ENCODE peak calls at places on chromosomes 1 and 21, in eight cellular contexts. B is GM12878, S is heart right ventricle, A is AG10803, Y is Peyer's patch, I is heart left ventricle, N is mucosa of descending colon, M is HFF-Myc. T is an unnamed sample.

GRCh38 chr1:96096138-96097011 is 625.2 kb upstream of the PTBP2 start:
- DNase-seq in B (no peak), S (no peak), A (no peak), Y (no peak), I (no peak), N (no peak), M (no peak), T (no peak)

GRCh38 chr1:206698990-206699586 is 14.4 kb downstream of the MAPKAPK2 start:
- DNase-seq in B (no peak), S (no peak), A (no peak), Y (no peak), I (no peak), N (no peak), M (no peak), T (no peak)

GRCh38 chr1:77134359-77134758 is 84.9 kb downstream of the PIGK start:
- DNase-seq in B (no peak), S (no peak), A (peak), Y (no peak), I (no peak), N (no peak), M (no peak), T (no peak)

GRCh38 chr21:29235714-29236197 is 63.0 kb upstream of the BACH1 start:
- DNase-seq in B (peak), S (no peak), A (no peak), Y (no peak), I (no peak), N (no peak), M (no peak), T (peak)

GRCh38 chr1:45926302-45926701 is 122.9 kb downstream of the MAST2 start:
- DNase-seq in B (no peak), S (no peak), A (no peak), Y (no peak), I (no peak), N (no peak), M (no peak), T (no peak)

GRCh38 chr1:1176931-1177330 is 3.3 kb downstream of the TTLL10 start:
- DNase-seq in B (no peak), S (no peak), A (no peak), Y (no peak), I (no peak), N (no peak), M (no peak), T (no peak)

GRCh38 chr1:77378723-77379533 is 97.1 kb downstream of the AK5 start:
- DNase-seq in B (no peak), S (no peak), A (no peak), Y (no peak), I (no peak), N (no peak), M (no peak), T (no peak)

GRCh38 chr1:167223144-167224103 is 2.7 kb downstream of the POU2F1 start:
- DNase-seq in B (no peak), S (no peak), A (peak), Y (no peak), I (no peak), N (no peak), M (peak), T (no peak)

GRCh38 chr1:41587791-41588190 is 103.3 kb upstream of the EDN2 start:
- DNase-seq in B (no peak), S (no peak), A (no peak), Y (no peak), I (no peak), N (no peak), M (no peak), T (no peak)

GRCh38 chr1:41347276-41347675 is 14.0 kb upstream of the FOXO6 start:
- DNase-seq in B (no peak), S (no peak), A (no peak), Y (no peak), I (no peak), N (no peak), M (no peak), T (no peak)

DNA sequence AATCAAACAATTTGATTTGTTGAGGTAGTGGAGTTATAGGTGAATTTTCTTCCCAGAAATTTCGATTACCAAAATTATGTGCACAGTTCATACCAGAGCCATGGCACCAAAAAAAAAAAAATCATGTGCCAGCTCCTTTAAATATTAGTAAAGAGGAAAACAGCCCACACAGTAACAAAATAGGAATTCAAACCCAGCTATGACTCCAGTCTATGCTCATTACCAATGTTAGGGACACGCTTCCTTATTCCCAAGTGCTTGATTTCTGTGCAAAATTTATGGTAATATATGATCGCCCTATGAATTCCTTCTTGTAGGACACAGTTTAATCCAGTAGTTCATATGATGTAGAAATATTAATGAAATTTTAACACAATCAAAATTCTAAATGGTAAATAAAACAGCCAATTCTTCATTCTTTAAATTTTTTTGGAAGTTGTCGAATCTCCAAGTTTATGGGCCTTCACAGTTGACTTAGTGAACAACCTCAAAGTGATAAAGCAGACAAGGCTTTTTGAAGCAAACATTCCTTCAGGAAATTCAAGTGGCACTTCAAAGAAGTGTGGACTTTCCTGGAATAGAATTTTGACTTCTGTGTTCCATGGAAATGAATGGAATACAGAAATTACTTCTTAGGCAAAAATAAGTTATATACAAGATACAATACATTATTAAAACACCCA is 1.9 kb downstream of the TOR1AIP2 start:
- DNase-seq in B (no peak), S (no peak), A (no peak), Y (no peak), I (no peak), N (no peak), M (no peak), T (no peak)
- H3K4me3 ChIP-seq in B (no peak), S (peak), A (no peak), Y (peak), I (peak), N (no peak), M (peak), T (no peak)

GRCh38 chr1:237938553-237938952 is 47.8 kb upstream of the ZP4 start:
- DNase-seq in B (no peak), S (no peak), A (no peak), Y (no peak), I (no peak), N (peak), M (no peak), T (no peak)
- TF ChIP-seq CTCF in B (no peak), S (no peak), A (no peak), Y (no peak), I (no peak), N (no peak), M (no peak), T (no peak)

GRCh38 chr1:11790101-11790879 is 15.5 kb downstream of the MTHFR start:
- DNase-seq in B (no peak), S (no peak), A (no peak), Y (no peak), I (peak), N (no peak), M (no peak), T (no peak)
- H3K4me3 ChIP-seq in B (no peak), S (no peak), A (no peak), Y (no peak), I (no peak), N (no peak), M (no peak), T (no peak)

GRCh38 chr1:50438945-50439344 is 15.7 kb upstream of the DMRTA2 start:
- DNase-seq in B (no peak), S (no peak), A (peak), Y (no peak), I (no peak), N (no peak), M (no peak), T (no peak)
- TF ChIP-seq CTCF in B (no peak), S (no peak), A (peak), Y (no peak), I (no peak), N (no peak), M (peak), T (peak)

GRCh38 chr1:99005537-99005942 is 879 bp upstream of the PLPPR5 start:
- DNase-seq in B (no peak), S (no peak), A (no peak), Y (no peak), I (no peak), N (no peak), M (no peak), T (no peak)

GRCh38 chr1:99004270-99005141 is at the start of gene PLPPR5:
- DNase-seq in B (no peak), S (peak), A (peak), Y (peak), I (peak), N (no peak), M (no peak), T (no peak)

GRCh38 chr1:99005142-99005491 is 456 bp upstream of the PLPPR5 start:
- DNase-seq in B (no peak), S (no peak), A (no peak), Y (no peak), I (no peak), N (no peak), M (no peak), T (no peak)

GRCh38 chr1:99007366-99007765 is 2.7 kb upstream of the PLPPR5 start:
- DNase-seq in B (no peak), S (no peak), A (no peak), Y (no peak), I (no peak), N (no peak), M (no peak), T (no peak)

GRCh38 chr1:99003911-99004269 is 771 bp downstream of the PLPPR5 start:
- DNase-seq in B (no peak), S (no peak), A (no peak), Y (peak), I (no peak), N (no peak), M (no peak), T (no peak)
- H3K4me3 ChIP-seq in B (no peak), S (peak), A (no peak), Y (no peak), I (peak), N (no peak), M (peak), T (no peak)

GRCh38 chr1:209530990-209531389 is 52.5 kb upstream of the CAMK1G start:
- DNase-seq in B (no peak), S (no peak), A (no peak), Y (no peak), I (no peak), N (no peak), M (no peak), T (no peak)

GRCh38 chr1:209526137-209526536 is 57.4 kb upstream of the CAMK1G start:
- DNase-seq in B (no peak), S (no peak), A (no peak), Y (no peak), I (no peak), N (no peak), M (no peak), T (no peak)

GRCh38 chr1:209529233-209529632 is 54.3 kb upstream of the CAMK1G start:
- DNase-seq in B (no peak), S (no peak), A (no peak), Y (no peak), I (no peak), N (no peak), M (no peak), T (no peak)

GRCh38 chr1:209527993-209528392 is 55.5 kb upstream of the CAMK1G start:
- DNase-seq in B (no peak), S (no peak), A (no peak), Y (no peak), I (no peak), N (peak), M (no peak), T (no peak)

GRCh38 chr1:209527372-209527771 is 56.1 kb upstream of the CAMK1G start:
- DNase-seq in B (no peak), S (no peak), A (peak), Y (no peak), I (no peak), N (no peak), M (no peak), T (no peak)
- TF ChIP-seq CTCF in B (no peak), S (no peak), A (no peak), Y (no peak), I (no peak), N (no peak), M (no peak), T (no peak)

GRCh38 chr1:229058111-229058551 is 212.8 kb upstream of the RAB4A start:
- DNase-seq in B (no peak), S (no peak), A (no peak), Y (no peak), I (no peak), N (no peak), M (no peak), T (no peak)
- H3K4me3 ChIP-seq in B (no peak), S (no peak), A (no peak), Y (no peak), I (no peak), N (no peak), M (no peak), T (no peak)

DNA sequence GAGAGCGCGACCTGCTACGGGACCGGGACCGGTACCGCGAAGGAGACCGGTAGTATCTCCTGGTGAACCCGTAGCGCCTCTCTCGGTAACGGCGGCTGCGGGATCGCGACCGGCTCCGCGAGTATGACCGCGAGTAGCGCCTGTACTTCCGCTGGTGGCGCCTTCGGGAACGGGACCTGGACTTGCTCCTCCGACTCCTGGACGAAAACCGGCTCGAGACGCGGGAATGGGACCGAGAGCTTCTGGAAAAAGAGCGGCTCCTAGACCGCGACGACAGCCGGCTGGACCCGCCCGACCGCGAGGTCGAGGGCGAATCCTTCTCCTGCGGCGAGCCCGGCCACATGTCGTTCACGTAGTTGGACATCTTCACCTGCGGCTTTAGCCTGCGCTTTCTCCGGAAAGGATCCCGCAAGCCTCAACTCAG is 642 bp downstream of the RSRP1 start:
- DNase-seq in B (no peak), S (peak), A (no peak), Y (no peak), I (peak), N (no peak), M (no peak), T (no peak)
- TF ChIP-seq CTCF in B (no peak), S (no peak), A (no peak), Y (no peak), I (no peak), N (no peak), M (no peak), T (no peak)

GRCh38 chr1:91026320-91026719 is 4.5 kb upstream of the ZNF644 start:
- DNase-seq in B (no peak), S (no peak), A (no peak), Y (no peak), I (no peak), N (no peak), M (no peak), T (peak)
- H3K4me3 ChIP-seq in B (no peak), S (no peak), A (no peak), Y (no peak), I (no peak), N (no peak), M (no peak), T (no peak)

T was measured in GM12864.